ENCODE peak calls at places on chromosome 3, in ten cellular contexts. E is fibroblast of the aortic adventitia; L is Kasumi-1; R is breast epithelium; B is ascending aorta; O is H7; A is activated CD8-positive, alpha-beta memory T cell treated with anti-CD3 and anti-CD28 coated beads, Interleukin-2, amount 50 U/mL, for 48 hours; M is CD4-positive, alpha-beta T cell; C is activated T-cell treated with anti-CD3 and anti-CD28 coated beads for 48 hours; W is stimulated activated naive CD8-positive, alpha-beta T cell treated with anti-CD3 and anti-CD28 coated beads, Interleukin-15, Interleukin-2, amounts not matched to agents 100 U/mL and 50 U/mL, for 24 hours. V is an unnamed sample.

GRCh38 chr3:82641701-82642100 is 880.3 kb upstream of the GBE1 start:
- DNase-seq in A (no peak), W (no peak), C (no peak), B (no peak), O (no peak), L (no peak), R (no peak), M (no peak), E (no peak), V (peak; percentile 86)

GRCh38 chr3:10234526-10235230 is 13.6 kb upstream of the TATDN2 start:
- DNase-seq in M (no peak), E (no peak), C (no peak), R (no peak), B (no peak), A (no peak), L (no peak), W (no peak), O (peak; percentile 89), V (no peak)

GRCh38 chr3:177824190-177824786 is 627.0 kb upstream of the TBL1XR1 start:
- DNase-seq in E (peak; percentile 91), B (peak; percentile 83), M (no peak), C (no peak), R (peak; percentile 72), O (no peak), W (no peak), L (no peak), A (no peak), V (peak; percentile 73)

GRCh38 chr3:57939776-57940175 is 68.4 kb upstream of the FLNB start:
- DNase-seq in L (no peak), O (no peak), M (no peak), C (no peak), B (peak; percentile 57), W (no peak), E (no peak), A (no peak), R (no peak), V (no peak)

GRCh38 chr3:117837391-117837790 is 1127.8 kb downstream of the TUSC7 start:
- DNase-seq in L (no peak), A (no peak), O (no peak), E (no peak), M (no peak), B (no peak), C (no peak), W (no peak), R (no peak), V (no peak)

GRCh38 chr3:18405141-18405540 is 20.0 kb downstream of the SATB1 start:
- DNase-seq in O (no peak), A (no peak), R (no peak), M (no peak), C (no peak), L (no peak), E (no peak), W (no peak), B (no peak), V (no peak)

GRCh38 chr3:7871161-7871560 is 630.5 kb upstream of the LMCD1 start:
- DNase-seq in M (no peak), L (no peak), E (no peak), O (no peak), C (no peak), B (no peak), W (no peak), R (no peak), A (no peak), V (no peak)

GRCh38 chr3:176147251-176147650 is 1050.0 kb downstream of the TBL1XR1 start:
- DNase-seq in W (no peak), C (no peak), L (no peak), B (no peak), R (no peak), A (no peak), E (no peak), M (no peak), O (no peak), V (no peak)

GRCh38 chr3:180196658-180197057 is 159.9 kb upstream of the PEX5L start:
- DNase-seq in R (no peak), A (no peak), W (no peak), B (no peak), M (no peak), L (no peak), C (no peak), E (no peak), O (no peak), V (no peak)

GRCh38 chr3:10597733-10598132 is 92.3 kb upstream of the ATP2B2 start:
- DNase-seq in E (no peak), C (no peak), L (no peak), A (no peak), B (no peak), W (no peak), M (no peak), O (no peak), R (no peak), V (no peak)

GRCh38 chr3:197674741-197675567 is 61.8 kb downstream of the RUBCN start:
- DNase-seq in O (no peak), M (no peak), A (no peak), W (no peak), L (no peak), B (no peak), C (no peak), E (no peak), R (no peak), V (no peak)

GRCh38 chr3:73148653-73149052 is 87.2 kb downstream of the EBLN2 start:
- DNase-seq in B (no peak), O (no peak), E (peak; percentile 17), A (no peak), R (no peak), C (no peak), M (no peak), W (no peak), L (no peak), V (no peak)

GRCh38 chr3:141096981-141097380 is 45.8 kb downstream of the SPSB4 start:
- DNase-seq in O (no peak), M (no peak), C (no peak), E (no peak), B (no peak), A (no peak), R (no peak), W (no peak), L (no peak), V (no peak)

GRCh38 chr3:194205675-194206133 is 69.8 kb downstream of the HES1 start:
- DNase-seq in A (no peak), C (no peak), R (no peak), L (peak; percentile 75), W (peak; percentile 13), B (no peak), M (no peak), O (peak; percentile 54), E (no peak), V (peak; percentile 30)

GRCh38 chr3:156010829-156011228 is 109.5 kb upstream of the KCNAB1 start:
- DNase-seq in R (no peak), L (peak; percentile 12), B (no peak), W (no peak), C (no peak), A (no peak), O (peak; percentile 22), M (no peak), E (no peak), V (peak; percentile 39)

GRCh38 chr3:146274833-146275232 is 23.9 kb upstream of the PLSCR4 start:
- DNase-seq in M (no peak), B (no peak), E (peak; percentile 98), R (no peak), L (no peak), O (no peak), C (no peak), A (no peak), W (no peak), V (no peak)

GRCh38 chr3:195421410-195421809 is 21.4 kb downstream of the ACAP2 start:
- DNase-seq in B (no peak), A (no peak), M (no peak), C (no peak), L (no peak), R (no peak), E (peak; percentile 38), W (no peak), O (no peak), V (peak; percentile 35)

GRCh38 chr3:17544632-17545031 is 197.8 kb downstream of the TBC1D5 start:
- DNase-seq in C (no peak), L (no peak), O (no peak), B (no peak), R (no peak), A (no peak), W (no peak), E (peak; percentile 23), M (no peak), V (no peak)

GRCh38 chr3:194075088-194075615 is 60.8 kb upstream of the HES1 start:
- DNase-seq in O (no peak), C (no peak), L (no peak), R (no peak), A (no peak), M (no peak), B (no peak), W (no peak), E (no peak), V (peak; percentile 39)

GRCh38 chr3:197406266-197406665 is 107.9 kb upstream of the DLG1 start:
- DNase-seq in E (no peak), L (no peak), M (no peak), O (peak; percentile 23), W (no peak), R (no peak), C (no peak), B (peak; percentile 71), A (no peak), V (no peak)

GRCh38 chr3:183692436-183692835 is 5.2 kb upstream of the YEATS2 start:
- DNase-seq in A (no peak), O (peak; percentile 17), B (no peak), M (no peak), R (no peak), E (no peak), C (no peak), L (no peak), W (no peak), V (no peak)

V was measured in bronchial epithelial cell.